ENCODE peak calls at places on chromosomes 1 and 21, in seven cellular contexts. M, N, I, B, R, A and X are unnamed samples.

GRCh38 chr1:230176871-230177411 is 109.9 kb downstream of the GALNT2 start:
- DNase-seq in M (no peak), N (no peak), I (peak; percentile 75), B (no peak), R (no peak), A (no peak), X (no peak)

GRCh38 chr1:15418811-15419515 is 9.3 kb downstream of the EFHD2 start:
- DNase-seq in M (peak; percentile 52), N (no peak), I (no peak), B (peak; percentile 37), R (no peak), A (no peak), X (no peak)

GRCh38 chr21:30518876-30519275 is 16.9 kb upstream of the KRTAP19-5 start:
- DNase-seq in M (no peak), N (peak; percentile 4), I (no peak), B (no peak), R (no peak), A (no peak), X (no peak)

GRCh38 chr1:112453876-112454275 is 54.9 kb upstream of the WNT2B start:
- DNase-seq in M (no peak), N (no peak), I (no peak), B (no peak), R (no peak), A (no peak), X (peak; percentile 93)

GRCh38 chr1:13808729-13809131 is 108.7 kb downstream of the PRDM2 start:
- DNase-seq in M (no peak), N (no peak), I (peak; percentile 44), B (no peak), R (no peak), A (no peak), X (peak; percentile 37)

GRCh38 chr1:226222686-226223085 is 778 bp upstream of the MIXL1 start:
- DNase-seq in M (no peak), N (no peak), I (no peak), B (no peak), R (no peak), A (no peak), X (no peak)

GRCh38 chr1:183736391-183736790 is 68.5 kb upstream of the RGL1 start:
- DNase-seq in M (no peak), N (no peak), I (no peak), B (no peak), R (no peak), A (no peak), X (peak; percentile 82)

GRCh38 chr1:34754878-34755637 is at the start of gene GJB5:
- DNase-seq in M (peak; percentile 59), N (no peak), I (no peak), B (no peak), R (no peak), A (peak; percentile 78), X (no peak)

GRCh38 chr1:216314369-216315095 is 108.7 kb downstream of the USH2A start:
- DNase-seq in M (no peak), N (peak; percentile 19), I (no peak), B (peak; percentile 74), R (no peak), A (no peak), X (no peak)

GRCh38 chr1:114956570-114956969 is 73.1 kb upstream of the TSHB start:
- DNase-seq in M (peak; percentile 3), N (peak; percentile 18), I (no peak), B (peak; percentile 28), R (no peak), A (no peak), X (no peak)

GRCh38 chr1:209485167-209485566 is 98.3 kb upstream of the CAMK1G start:
- DNase-seq in M (no peak), N (peak; percentile 4), I (peak; percentile 28), B (peak; percentile 39), R (no peak), A (peak; percentile 12), X (no peak)

GRCh38 chr1:61588736-61589381 is 136.1 kb downstream of the TM2D1 start:
- DNase-seq in M (peak; percentile 79), N (peak; percentile 66), I (peak; percentile 30), B (peak; percentile 71), R (no peak), A (peak; percentile 77), X (peak; percentile 51)

GRCh38 chr1:29245876-29246275 is 9.6 kb downstream of the PTPRU start:
- DNase-seq in M (peak; percentile 61), N (peak; percentile 22), I (no peak), B (peak; percentile 52), R (no peak), A (no peak), X (no peak)

GRCh38 chr1:107771377-107771776 is 193.6 kb downstream of the VAV3 start:
- DNase-seq in M (no peak), N (no peak), I (no peak), B (no peak), R (no peak), A (no peak), X (no peak)

GRCh38 chr1:36172017-36172747 is 16.2 kb downstream of the MAP7D1 start:
- DNase-seq in M (no peak), N (no peak), I (no peak), B (no peak), R (no peak), A (no peak), X (no peak)

GRCh38 chr1:216929870-216930582 is 206.8 kb upstream of the ESRRG start:
- DNase-seq in M (peak; percentile 5), N (peak; percentile 24), I (no peak), B (peak; percentile 87), R (no peak), A (no peak), X (no peak)

GRCh38 chr21:46393451-46393940 is 65.2 kb upstream of the DIP2A start:
- DNase-seq in M (no peak), N (no peak), I (peak; percentile 54), B (no peak), R (no peak), A (no peak), X (no peak)

GRCh38 chr1:19074361-19074901 is 118.0 kb upstream of the IFFO2 start:
- DNase-seq in M (no peak), N (no peak), I (no peak), B (no peak), R (no peak), A (no peak), X (no peak)

GRCh38 chr1:206786212-206786886 is 14.1 kb upstream of the IL10 start:
- DNase-seq in M (no peak), N (no peak), I (no peak), B (no peak), R (no peak), A (no peak), X (no peak)

GRCh38 chr1:157540852-157541251 is 11.5 kb downstream of the FCRL5 start:
- DNase-seq in M (no peak), N (no peak), I (no peak), B (peak; percentile 15), R (no peak), A (no peak), X (no peak)

GRCh38 chr1:96234299-96234698 is 487.3 kb upstream of the PTBP2 start:
- DNase-seq in M (peak; percentile 78), N (peak; percentile 7), I (peak; percentile 18), B (peak; percentile 39), R (no peak), A (peak; percentile 46), X (no peak)